ENCODE peak calls at places on chromosome 2, in nine cellular contexts. One of them, this sample, is unnamed. For H3K4me1, the result is how much of the 10 kb centered on the place peaks cover.

GRCh38 chr2:50674876-50675275 is 357.1 kb downstream of the NRXN1 start:
- DNase-seq in transverse colon: no peak
- DNase-seq in sigmoid colon: no peak
- DNase-seq in mesendoderm: peak
- DNase-seq in astrocyte: no peak
- DNase-seq in Peyer's patch: no peak
- DNase-seq in psoas muscle: no peak
- DNase-seq in colonic mucosa: no peak
- DNase-seq in uterus: no peak
- DNase-seq in this sample: no peak

GRCh38 chr2:231613655-231614558 is 21.2 kb downstream of the TEX44 start:
- DNase-seq in mesendoderm: peak
- DNase-seq in Peyer's patch: peak
- DNase-seq in sigmoid colon: peak
- DNase-seq in transverse colon: peak
- DNase-seq in uterus: peak
- DNase-seq in psoas muscle: peak
- DNase-seq in colonic mucosa: peak
- DNase-seq in astrocyte: peak
- DNase-seq in this sample: peak

GRCh38 chr2:146119586-146119985 is 1599.7 kb upstream of the ZEB2 start:
- DNase-seq in colonic mucosa: no peak
- DNase-seq in sigmoid colon: no peak
- DNase-seq in transverse colon: no peak
- DNase-seq in Peyer's patch: no peak
- DNase-seq in astrocyte: no peak
- DNase-seq in uterus: no peak
- DNase-seq in mesendoderm: no peak
- DNase-seq in psoas muscle: no peak
- DNase-seq in this sample: no peak

GRCh38 chr2:58762176-58762781 is 521.2 kb upstream of the FANCL start:
- DNase-seq in mesendoderm: peak
- DNase-seq in astrocyte: peak
- DNase-seq in transverse colon: peak
- DNase-seq in uterus: peak
- DNase-seq in colonic mucosa: peak
- DNase-seq in Peyer's patch: peak
- DNase-seq in psoas muscle: no peak
- DNase-seq in sigmoid colon: no peak
- DNase-seq in this sample: no peak

GRCh38 chr2:190532581-190532980 is 1.9 kb downstream of the NEMP2 start:
- DNase-seq in Peyer's patch: no peak
- DNase-seq in colonic mucosa: no peak
- DNase-seq in mesendoderm: no peak
- DNase-seq in astrocyte: no peak
- DNase-seq in uterus: no peak
- DNase-seq in transverse colon: no peak
- DNase-seq in sigmoid colon: no peak
- DNase-seq in psoas muscle: no peak
- DNase-seq in this sample: no peak

GRCh38 chr2:28364611-28365010 is 28.0 kb upstream of the FOSL2 start:
- DNase-seq in uterus: no peak
- DNase-seq in colonic mucosa: no peak
- DNase-seq in transverse colon: no peak
- DNase-seq in psoas muscle: no peak
- DNase-seq in mesendoderm: peak
- DNase-seq in Peyer's patch: no peak
- DNase-seq in astrocyte: peak
- DNase-seq in sigmoid colon: no peak
- DNase-seq in this sample: no peak

GRCh38 chr2:85920810-85921545 is 32.2 kb upstream of the ST3GAL5 start:
- DNase-seq in uterus: no peak
- DNase-seq in psoas muscle: no peak
- DNase-seq in astrocyte: peak
- DNase-seq in mesendoderm: peak
- DNase-seq in colonic mucosa: no peak
- DNase-seq in transverse colon: no peak
- DNase-seq in Peyer's patch: no peak
- DNase-seq in sigmoid colon: no peak
- DNase-seq in this sample: no peak

GRCh38 chr2:158953926-158954763 is 14.3 kb upstream of the TANC1 start:
- DNase-seq in transverse colon: peak
- DNase-seq in colonic mucosa: peak
- DNase-seq in sigmoid colon: peak
- DNase-seq in Peyer's patch: peak
- DNase-seq in psoas muscle: peak
- DNase-seq in astrocyte: peak
- DNase-seq in uterus: peak
- DNase-seq in mesendoderm: no peak
- DNase-seq in this sample: peak

GRCh38 chr2:185187421-185187820 is 551.2 kb upstream of the FSIP2 start:
- DNase-seq in mesendoderm: no peak
- DNase-seq in sigmoid colon: no peak
- DNase-seq in colonic mucosa: no peak
- DNase-seq in psoas muscle: no peak
- DNase-seq in uterus: no peak
- DNase-seq in astrocyte: no peak
- DNase-seq in transverse colon: no peak
- DNase-seq in Peyer's patch: no peak
- DNase-seq in this sample: no peak

GRCh38 chr2:27705851-27706622 is 42.3 kb downstream of the SLC4A1AP start:
- DNase-seq in uterus: peak
- DNase-seq in astrocyte: peak
- DNase-seq in transverse colon: peak
- DNase-seq in sigmoid colon: peak
- DNase-seq in colonic mucosa: peak
- DNase-seq in Peyer's patch: no peak
- DNase-seq in psoas muscle: peak
- DNase-seq in mesendoderm: peak
- DNase-seq in this sample: peak

GRCh38 chr2:220482751-220483150 is 855.3 kb downstream of the SLC4A3 start:
- DNase-seq in uterus: no peak
- DNase-seq in Peyer's patch: no peak
- DNase-seq in colonic mucosa: no peak
- DNase-seq in sigmoid colon: no peak
- DNase-seq in astrocyte: no peak
- DNase-seq in mesendoderm: no peak
- DNase-seq in psoas muscle: no peak
- DNase-seq in transverse colon: no peak
- DNase-seq in this sample: no peak

GRCh38 chr2:96525211-96525507 is 11.4 kb upstream of the ARID5A start:
- DNase-seq in transverse colon: no peak
- DNase-seq in uterus: no peak
- DNase-seq in mesendoderm: no peak
- DNase-seq in psoas muscle: no peak
- DNase-seq in sigmoid colon: peak
- DNase-seq in astrocyte: no peak
- DNase-seq in colonic mucosa: no peak
- DNase-seq in Peyer's patch: no peak
- DNase-seq in this sample: no peak

GRCh38 chr2:97849881-97850540 is 136.6 kb downstream of the ZAP70 start:
- DNase-seq in astrocyte: peak
- DNase-seq in uterus: no peak
- DNase-seq in mesendoderm: no peak
- DNase-seq in sigmoid colon: no peak
- DNase-seq in psoas muscle: no peak
- DNase-seq in colonic mucosa: no peak
- DNase-seq in Peyer's patch: no peak
- DNase-seq in transverse colon: no peak
- DNase-seq in this sample: no peak

GRCh38 chr2:225177098-225177497 is 134.8 kb upstream of the DOCK10 start:
- DNase-seq in astrocyte: peak
- DNase-seq in mesendoderm: peak
- DNase-seq in uterus: no peak
- DNase-seq in colonic mucosa: no peak
- DNase-seq in Peyer's patch: no peak
- DNase-seq in psoas muscle: no peak
- DNase-seq in transverse colon: no peak
- DNase-seq in sigmoid colon: no peak
- DNase-seq in this sample: no peak

GRCh38 chr2:147133273-147133901 is 711.4 kb upstream of the ACVR2A start:
- DNase-seq in sigmoid colon: no peak
- DNase-seq in mesendoderm: peak
- DNase-seq in transverse colon: no peak
- DNase-seq in psoas muscle: no peak
- DNase-seq in astrocyte: peak
- DNase-seq in uterus: no peak
- DNase-seq in colonic mucosa: no peak
- DNase-seq in Peyer's patch: no peak
- DNase-seq in this sample: no peak

GRCh38 chr2:155223781-155224406 is 525.4 kb downstream of the KCNJ3 start:
- DNase-seq in Peyer's patch: no peak
- DNase-seq in uterus: no peak
- DNase-seq in colonic mucosa: no peak
- DNase-seq in transverse colon: no peak
- DNase-seq in mesendoderm: peak
- DNase-seq in psoas muscle: no peak
- DNase-seq in astrocyte: no peak
- DNase-seq in sigmoid colon: no peak
- DNase-seq in this sample: no peak

DNA sequence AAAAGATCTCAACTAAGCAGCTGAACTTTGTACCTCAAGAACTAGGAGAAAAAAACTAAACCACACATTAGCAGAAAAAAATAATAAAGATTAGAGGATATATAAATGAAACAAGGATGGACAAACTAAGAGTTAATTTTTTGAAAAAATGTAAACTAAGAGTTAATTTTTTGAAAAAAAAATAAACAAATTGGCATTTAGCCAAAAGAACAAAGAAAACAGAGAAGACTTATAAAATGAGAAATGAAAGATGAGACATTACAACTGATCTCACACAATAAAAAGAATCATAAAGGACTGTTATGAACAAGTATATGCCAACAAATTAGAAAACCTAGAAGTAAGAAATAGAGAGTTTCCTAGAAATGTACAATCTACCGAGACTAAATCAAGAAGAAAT is 859.2 kb upstream of the GYPC start:
- DNase-seq in astrocyte: no peak
- DNase-seq in transverse colon: no peak
- DNase-seq in colonic mucosa: no peak
- DNase-seq in Peyer's patch: no peak
- DNase-seq in sigmoid colon: no peak
- DNase-seq in psoas muscle: no peak
- DNase-seq in mesendoderm: no peak
- DNase-seq in uterus: no peak
- DNase-seq in this sample: no peak
- H3K4me1 ChIP-seq in astrocyte: under half
- H3K4me1 ChIP-seq in transverse colon: under half
- H3K4me1 ChIP-seq in colonic mucosa: under half
- H3K4me1 ChIP-seq in Peyer's patch: under half
- H3K4me1 ChIP-seq in sigmoid colon: under half
- H3K4me1 ChIP-seq in psoas muscle: under half
- H3K4me1 ChIP-seq in mesendoderm: under half
- H3K4me1 ChIP-seq in uterus: under half
- H3K4me1 ChIP-seq in this sample: under half

GRCh38 chr2:237208373-237209045 is 122.8 kb downstream of the COPS8 start:
- DNase-seq in uterus: no peak
- DNase-seq in sigmoid colon: no peak
- DNase-seq in astrocyte: peak
- DNase-seq in psoas muscle: no peak
- DNase-seq in colonic mucosa: no peak
- DNase-seq in Peyer's patch: no peak
- DNase-seq in transverse colon: no peak
- DNase-seq in mesendoderm: no peak
- DNase-seq in this sample: no peak
- H3K27ac ChIP-seq in uterus: peak
- H3K27ac ChIP-seq in sigmoid colon: peak
- H3K27ac ChIP-seq in astrocyte: peak
- H3K27ac ChIP-seq in psoas muscle: no peak
- H3K27ac ChIP-seq in colonic mucosa: peak
- H3K27ac ChIP-seq in Peyer's patch: peak
- H3K27ac ChIP-seq in transverse colon: peak
- H3K27ac ChIP-seq in mesendoderm: no peak
- H3K27ac ChIP-seq in this sample: no peak

GRCh38 chr2:239818086-239818485 is 207.1 kb downstream of the NDUFA10 start:
- DNase-seq in Peyer's patch: no peak
- DNase-seq in uterus: no peak
- DNase-seq in sigmoid colon: peak
- DNase-seq in transverse colon: no peak
- DNase-seq in colonic mucosa: no peak
- DNase-seq in astrocyte: no peak
- DNase-seq in psoas muscle: no peak
- DNase-seq in mesendoderm: no peak
- DNase-seq in this sample: no peak

GRCh38 chr2:239816571-239816970 is 208.6 kb downstream of the NDUFA10 start:
- DNase-seq in Peyer's patch: no peak
- DNase-seq in uterus: no peak
- DNase-seq in transverse colon: no peak
- DNase-seq in sigmoid colon: no peak
- DNase-seq in mesendoderm: peak
- DNase-seq in astrocyte: no peak
- DNase-seq in colonic mucosa: no peak
- DNase-seq in psoas muscle: no peak
- DNase-seq in this sample: no peak

GRCh38 chr2:239815638-239816035 is 209.5 kb downstream of the NDUFA10 start:
- DNase-seq in astrocyte: no peak
- DNase-seq in psoas muscle: no peak
- DNase-seq in sigmoid colon: peak
- DNase-seq in colonic mucosa: no peak
- DNase-seq in transverse colon: no peak
- DNase-seq in uterus: peak
- DNase-seq in mesendoderm: no peak
- DNase-seq in Peyer's patch: no peak
- DNase-seq in this sample: no peak

GRCh38 chr2:239818531-239819011 is 206.6 kb downstream of the NDUFA10 start:
- DNase-seq in Peyer's patch: no peak
- DNase-seq in sigmoid colon: peak
- DNase-seq in transverse colon: no peak
- DNase-seq in mesendoderm: no peak
- DNase-seq in astrocyte: no peak
- DNase-seq in uterus: no peak
- DNase-seq in colonic mucosa: no peak
- DNase-seq in psoas muscle: no peak
- DNase-seq in this sample: no peak

GRCh38 chr2:239817011-239817490 is 208.1 kb downstream of the NDUFA10 start:
- DNase-seq in transverse colon: no peak
- DNase-seq in mesendoderm: no peak
- DNase-seq in colonic mucosa: no peak
- DNase-seq in uterus: peak
- DNase-seq in psoas muscle: no peak
- DNase-seq in sigmoid colon: peak
- DNase-seq in astrocyte: no peak
- DNase-seq in Peyer's patch: no peak
- DNase-seq in this sample: no peak
- H3K4me1 ChIP-seq in transverse colon: under half
- H3K4me1 ChIP-seq in mesendoderm: under half
- H3K4me1 ChIP-seq in colonic mucosa: under half
- H3K4me1 ChIP-seq in uterus: under half
- H3K4me1 ChIP-seq in psoas muscle: under half
- H3K4me1 ChIP-seq in sigmoid colon: under half
- H3K4me1 ChIP-seq in astrocyte: under half
- H3K4me1 ChIP-seq in Peyer's patch: under half
- H3K4me1 ChIP-seq in this sample: half or more

DNA sequence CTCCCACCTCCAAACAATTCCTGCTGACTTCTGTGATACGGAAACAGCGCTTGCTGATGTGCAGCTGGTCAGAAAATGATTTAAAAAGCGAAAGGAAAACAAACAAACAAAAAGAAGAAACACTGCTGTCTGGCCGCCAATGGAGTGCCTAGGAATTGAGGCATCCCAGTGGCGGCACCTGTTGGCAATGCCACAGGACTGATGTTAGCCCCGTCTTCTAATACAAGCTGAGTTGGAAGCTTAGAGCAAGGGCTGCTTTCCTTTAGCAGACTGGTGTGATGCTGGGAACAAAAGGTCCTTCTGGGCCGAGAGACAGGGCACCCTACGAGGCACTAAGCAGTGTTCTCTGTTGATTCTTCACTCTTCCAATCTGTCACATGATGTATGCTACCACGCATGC is 163.6 kb upstream of the REV1 start:
- DNase-seq in sigmoid colon: no peak
- DNase-seq in mesendoderm: no peak
- DNase-seq in Peyer's patch: no peak
- DNase-seq in astrocyte: no peak
- DNase-seq in psoas muscle: no peak
- DNase-seq in transverse colon: no peak
- DNase-seq in colonic mucosa: no peak
- DNase-seq in uterus: no peak
- DNase-seq in this sample: no peak
- H3K27ac ChIP-seq in sigmoid colon: no peak
- H3K27ac ChIP-seq in mesendoderm: no peak
- H3K27ac ChIP-seq in Peyer's patch: no peak
- H3K27ac ChIP-seq in astrocyte: no peak
- H3K27ac ChIP-seq in psoas muscle: no peak
- H3K27ac ChIP-seq in transverse colon: no peak
- H3K27ac ChIP-seq in colonic mucosa: no peak
- H3K27ac ChIP-seq in uterus: no peak
- H3K27ac ChIP-seq in this sample: no peak

This sample was measured in thoracic aorta.